ENCODE peak calls at places on chromosome 21, in four cellular contexts. I is IMR-90, R is H9, P is H1. H is an unnamed sample.

GRCh38 chr21:21147374-21147745 is 149.2 kb downstream of the NCAM2 start:
- DNase-seq in P (no peak), R (no peak), I (no peak), H (no peak)

GRCh38 chr21:33268736-33269441 is 2.7 kb downstream of the IL10RB start:
- DNase-seq in I (no peak), R (no peak), P (no peak), H (no peak)

GRCh38 chr21:46599251-46599572 is 5.7 kb downstream of the S100B start:
- DNase-seq in I (peak; percentile 92), R (no peak), P (no peak), H (peak; percentile 51)

GRCh38 chr21:35303085-35303484 is 254.0 kb upstream of the RUNX1 start:
- DNase-seq in R (no peak), I (peak; percentile 93), P (no peak), H (no peak)

GRCh38 chr21:36829116-36829515 is 130.2 kb downstream of the SIM2 start:
- DNase-seq in R (no peak), P (no peak), I (no peak), H (no peak)

GRCh38 chr21:40300300-40300699 is 433.1 kb downstream of the PCP4 start:
- DNase-seq in R (no peak), P (no peak), I (no peak), H (peak; percentile 6)

GRCh38 chr21:23858878-23859277 is 1748.4 kb downstream of the MRPL39 start:
- DNase-seq in I (no peak), R (no peak), P (no peak), H (no peak)

GRCh38 chr21:37219766-37220432 is 47.2 kb downstream of the VPS26C start:
- DNase-seq in P (no peak), I (no peak), R (no peak), H (no peak)

GRCh38 chr21:33419538-33420123 is 16.4 kb downstream of the IFNGR2 start:
- DNase-seq in P (no peak), R (no peak), I (peak; percentile 76), H (no peak)

GRCh38 chr21:37202221-37202805 is 64.8 kb downstream of the VPS26C start:
- DNase-seq in I (no peak), R (no peak), P (no peak), H (no peak)

GRCh38 chr21:45900034-45900868 is 81.3 kb upstream of the COL6A1 start:
- DNase-seq in P (no peak), R (no peak), I (no peak), H (no peak)

GRCh38 chr21:29749223-29749622 is 190.6 kb downstream of the GRIK1 start:
- DNase-seq in I (no peak), R (no peak), P (no peak), H (no peak)

GRCh38 chr21:44885615-44886014 is 12.1 kb upstream of the PTTG1IP start:
- DNase-seq in P (no peak), R (no peak), I (no peak), H (no peak)

GRCh38 chr21:44887126-44887806 is 13.8 kb upstream of the PTTG1IP start:
- DNase-seq in R (no peak), P (no peak), I (no peak), H (no peak)

GRCh38 chr21:44887807-44888580 is 14.5 kb upstream of the PTTG1IP start:
- DNase-seq in R (no peak), I (no peak), P (no peak), H (no peak)

GRCh38 chr21:44884059-44884458 is 10.6 kb upstream of the PTTG1IP start:
- DNase-seq in P (no peak), I (no peak), R (no peak), H (no peak)

DNA sequence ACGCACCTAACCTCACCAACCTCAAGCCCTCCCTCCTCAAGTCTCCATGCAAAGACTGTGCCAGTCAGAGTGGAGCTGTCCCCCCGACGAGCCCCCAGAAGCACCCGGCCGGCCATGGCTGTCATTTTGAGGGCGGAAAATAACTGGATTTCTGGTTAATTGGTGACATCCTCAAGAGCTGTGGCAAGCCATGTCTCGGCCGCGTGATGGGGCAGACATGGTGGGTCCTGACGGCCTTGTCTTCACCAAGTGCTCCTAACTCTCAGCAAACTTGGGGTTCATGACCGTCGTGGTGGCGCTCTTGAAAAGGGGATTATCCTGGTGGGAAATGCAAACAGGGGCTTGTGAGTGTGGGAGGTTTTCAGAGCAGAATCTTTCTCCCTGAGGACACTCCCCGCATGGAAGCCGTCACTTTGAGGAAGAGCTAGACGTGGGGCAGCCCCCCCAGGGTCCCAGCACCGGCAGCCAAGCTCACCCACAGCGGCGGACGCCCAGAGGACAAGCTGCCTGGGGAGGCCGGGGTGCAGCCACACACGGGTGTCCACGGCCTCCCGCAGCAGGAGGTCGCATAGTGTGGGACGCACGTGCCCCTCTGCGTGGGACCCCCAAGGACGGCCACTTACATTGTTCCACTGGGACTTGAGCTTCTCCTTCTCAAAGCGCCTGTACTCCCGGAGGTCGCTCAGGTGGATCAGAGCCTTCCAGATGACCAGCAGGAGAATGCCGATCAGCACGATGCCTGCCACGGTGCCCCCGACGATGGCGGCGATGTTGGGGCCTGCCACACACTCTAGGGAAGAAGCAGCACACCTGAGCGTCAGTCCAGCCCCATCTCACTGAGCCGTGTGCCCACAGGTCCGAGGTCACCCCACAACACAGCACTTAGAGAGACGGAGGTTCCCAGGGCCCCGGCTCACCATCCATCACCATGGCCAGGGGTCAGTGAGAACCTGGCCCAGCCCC is 12.9 kb upstream of the PTTG1IP start:
- DNase-seq in I (no peak), R (no peak), P (no peak), H (no peak)
- H4K5ac ChIP-seq in I (no peak overlapping the region), R (no peak overlapping the region), P (no peak overlapping the region), H (no peak overlapping the region)

DNA sequence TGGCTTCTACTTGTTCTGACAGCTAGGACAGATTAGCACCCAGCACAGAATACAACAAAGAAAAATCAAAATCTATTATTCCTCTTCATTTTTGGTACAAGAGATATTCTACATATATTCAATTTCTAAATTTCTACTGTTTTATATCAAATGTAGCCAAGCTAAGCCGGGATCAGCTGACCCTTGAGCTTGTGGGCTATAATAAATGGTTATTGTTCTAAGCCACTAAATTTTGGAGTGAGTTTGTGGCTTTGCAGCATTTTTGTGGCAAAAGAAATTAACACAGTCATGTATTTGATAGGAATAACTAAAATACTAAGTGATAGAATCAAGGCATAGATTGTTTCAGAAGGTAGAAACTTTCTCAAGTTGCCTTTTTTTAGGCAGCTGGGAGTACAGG is 50.7 kb downstream of the APP start:
- DNase-seq in P (no peak), R (no peak), I (no peak), H (no peak)
- H3K4me1 ChIP-seq in P (peaks cover 19% of the 10 kb centered on the region), R (peaks cover 19% of the 10 kb centered on the region), I (peaks cover 11% of the 10 kb centered on the region), H (peaks cover 14% of the 10 kb centered on the region)

GRCh38 chr21:44335266-44336059 is 3.7 kb downstream of the CFAP410 start:
- DNase-seq in R (no peak), I (no peak), P (no peak), H (no peak)
- H3K9ac ChIP-seq in R (no peak overlapping the region), I (no peak overlapping the region), P (no peak overlapping the region), H (no peak overlapping the region)

GRCh38 chr21:38544681-38545080 is 46.4 kb upstream of the ERG start:
- DNase-seq in R (no peak), I (no peak), P (no peak), H (no peak)
- H4K5ac ChIP-seq in R (no peak overlapping the region), I (no peak overlapping the region), P (no peak overlapping the region), H (no peak overlapping the region)

GRCh38 chr21:42230636-42231035 is 11.7 kb downstream of the ABCG1 start:
- DNase-seq in P (no peak), R (no peak), I (no peak), H (no peak)

GRCh38 chr21:42229676-42230075 is 10.7 kb downstream of the ABCG1 start:
- DNase-seq in P (no peak), R (no peak), I (no peak), H (no peak)

GRCh38 chr21:42227909-42228708 is 9.2 kb downstream of the ABCG1 start:
- DNase-seq in R (peak; percentile 77), P (no peak), I (peak; percentile 91), H (peak; percentile 79)

GRCh38 chr21:42231761-42232160 is 12.8 kb downstream of the ABCG1 start:
- DNase-seq in P (no peak), R (no peak), I (no peak), H (no peak)

DNA sequence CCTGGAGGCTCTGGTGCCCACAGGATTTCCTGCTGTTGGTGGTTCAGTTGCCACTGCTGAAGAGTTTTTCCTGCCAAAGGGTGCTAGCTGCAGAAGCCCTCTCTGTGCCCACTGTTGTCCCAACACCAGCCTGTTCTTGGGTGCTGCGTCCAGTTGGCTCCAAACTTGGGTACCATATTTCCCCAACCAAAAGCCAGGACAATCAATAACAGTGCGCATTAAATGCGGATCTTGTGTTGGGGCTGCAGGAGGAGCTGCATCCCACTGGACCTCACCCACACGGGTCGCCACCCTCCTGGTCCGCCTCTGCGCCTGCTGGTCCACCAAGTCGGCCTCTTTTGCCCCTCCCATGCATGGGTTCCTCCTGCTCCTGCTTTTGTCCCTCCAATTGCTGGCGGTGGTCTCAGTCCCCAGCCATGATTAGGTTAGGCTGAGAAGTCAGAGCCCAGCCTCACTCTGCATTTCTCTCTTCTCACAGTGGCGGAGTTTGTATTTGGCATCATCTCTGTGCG is 9.8 kb downstream of the ABCG1 start:
- DNase-seq in I (no peak), R (no peak), P (no peak), H (no peak)
- H3K4me1 ChIP-seq in I (peaks cover 19% of the 10 kb centered on the region), R (no peaks in the 10 kb centered on the region), P (peaks cover under 1% of the 10 kb centered on the region), H (no peaks in the 10 kb centered on the region)

GRCh38 chr21:42043961-42044360 is 27.2 kb upstream of the UMODL1 start:
- DNase-seq in I (no peak), P (no peak), R (no peak), H (no peak)
- H3K9ac ChIP-seq in I (no peak overlapping the region), P (no peak overlapping the region), R (no peak overlapping the region), H (no peak overlapping the region)

H was measured in mesendoderm.